ENCODE peak calls at places on chromosomes 13 and 19, in four cellular contexts. J is tibial nerve, E is breast epithelium, I is HL-60. L is an unnamed sample.

GRCh38 chr13:39036212-39036611 is 1.7 kb downstream of the PROSER1 start:
- DNase-seq in J (no peak), E (no peak), I (peak), L (no peak)

GRCh38 chr13:77853701-77854100 is 64.9 kb downstream of the EDNRB start:
- DNase-seq in J (no peak), E (no peak), I (no peak), L (no peak)

GRCh38 chr13:42549555-42549941 is 24.4 kb upstream of the TNFSF11 start:
- DNase-seq in J (no peak), E (no peak), I (no peak), L (no peak)

GRCh38 chr13:99868767-99869166 is 102.8 kb downstream of the ZIC5 start:
- DNase-seq in J (no peak), E (no peak), I (no peak), L (no peak)

GRCh38 chr13:43464578-43465264 is 322.1 kb downstream of the ENOX1 start:
- DNase-seq in J (no peak), E (no peak), I (no peak), L (no peak)

GRCh38 chr19:49057636-49058234 is at the start of gene CGB7:
- DNase-seq in J (peak), E (peak), I (no peak), L (no peak)

GRCh38 chr19:17504030-17504429 is 7.4 kb upstream of the PGLS start:
- DNase-seq in J (no peak), E (no peak), I (no peak), L (no peak)

GRCh38 chr19:9456018-9456689 is 20.8 kb upstream of the ZNF266 start:
- DNase-seq in J (no peak), E (no peak), I (no peak), L (no peak)

GRCh38 chr19:57167385-57167784 is at the start of gene DUXA:
- DNase-seq in J (no peak), E (no peak), I (no peak), L (no peak)

GRCh38 chr19:13208131-13208963 is 58.1 kb downstream of the IER2 start:
- DNase-seq in J (peak), E (peak), I (peak), L (peak)

GRCh38 chr19:17829855-17830566 is 8.7 kb upstream of the INSL3 start:
- DNase-seq in J (no peak), E (no peak), I (no peak), L (no peak)

GRCh38 chr19:11089254-11090013 is at the start of gene LDLR:
- DNase-seq in J (peak), E (peak), I (peak), L (peak)

GRCh38 chr13:51453959-51454703 is 1.3 kb upstream of the INTS6 start:
- DNase-seq in J (no peak), E (peak), I (no peak), L (no peak)

GRCh38 chr13:74206061-74206561 is 71.9 kb upstream of the KLF12 start:
- DNase-seq in J (no peak), E (peak), I (no peak), L (no peak)

GRCh38 chr13:102394158-102395053 is 7.4 kb downstream of the FGF14 start:
- DNase-seq in J (peak), E (peak), I (peak), L (peak)
- TF ChIP-seq CTCF in J (peak), E (no peak), I (peak), L (peak)

DNA sequence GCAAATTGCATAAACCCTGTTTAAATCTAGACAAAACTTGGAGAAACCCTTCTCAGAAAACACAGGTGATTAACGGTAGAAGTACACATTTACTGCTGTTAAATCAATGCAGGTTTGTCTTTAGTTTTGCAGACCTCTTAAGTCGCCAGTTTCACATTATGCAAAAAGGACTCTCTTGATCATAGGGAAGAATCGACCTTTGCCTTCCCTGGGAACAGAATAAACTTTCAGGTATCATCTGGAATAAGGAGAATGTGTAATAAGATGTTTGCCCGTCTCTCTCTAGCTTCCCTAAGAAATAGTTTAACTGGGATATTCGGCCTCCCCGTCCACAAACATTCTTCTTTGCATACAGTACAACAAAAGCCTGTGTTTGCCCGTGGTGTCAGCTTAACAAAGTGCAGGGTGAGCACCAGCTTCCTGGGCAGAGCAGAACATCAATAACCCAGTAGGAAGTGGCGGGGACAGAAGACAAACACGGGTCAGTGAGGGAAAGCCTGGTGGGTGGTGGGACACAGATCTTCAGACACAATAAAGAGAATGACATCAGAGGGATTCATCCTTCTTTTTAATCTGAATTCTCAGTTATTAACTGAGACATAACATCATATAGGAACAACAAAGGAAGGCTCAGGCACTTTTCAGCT is 1077.7 kb upstream of the SLC10A2 start:
- DNase-seq in J (no peak), E (no peak), I (no peak), L (no peak)
- TF ChIP-seq CTCF in J (no peak), E (no peak), I (no peak), L (no peak)

DNA sequence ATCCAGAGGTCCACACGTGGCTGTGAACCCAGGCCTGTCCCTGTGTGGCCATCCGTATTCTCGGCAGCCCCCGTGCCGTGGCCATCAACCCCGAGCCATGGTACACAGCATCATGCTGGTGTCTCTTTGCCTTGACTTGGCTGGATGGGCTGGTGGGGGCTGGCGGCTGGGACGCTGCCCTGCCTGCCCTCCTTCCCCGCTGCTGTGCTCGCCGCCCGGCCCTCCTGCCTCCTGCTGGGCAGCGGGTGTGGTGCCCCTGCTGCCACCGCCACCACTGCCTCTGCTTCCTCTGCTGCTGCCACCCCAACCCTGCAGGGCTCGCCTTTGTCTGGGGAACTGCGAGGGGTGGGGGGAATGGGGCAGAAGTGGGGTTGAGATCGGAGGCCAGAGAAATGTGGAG is 19.7 kb upstream of the EHD2 start:
- DNase-seq in J (no peak), E (no peak), I (no peak), L (no peak)
- TF ChIP-seq CTCF in J (no peak), E (no peak), I (no peak), L (no peak)

GRCh38 chr19:18847516-18848463 is 16.0 kb downstream of the UPF1 start:
- DNase-seq in J (no peak), E (no peak), I (no peak), L (no peak)
- TF ChIP-seq CTCF in J (no peak), E (no peak), I (no peak), L (peak)

GRCh38 chr13:98665638-98665995 is 86.9 kb downstream of the SLC15A1 start:
- DNase-seq in J (no peak), E (no peak), I (no peak), L (no peak)

GRCh38 chr13:98664047-98664446 is 87.1 kb upstream of the STK24 start:
- DNase-seq in J (no peak), E (no peak), I (no peak), L (no peak)

GRCh38 chr13:98664924-98665637 is 87.4 kb downstream of the SLC15A1 start:
- DNase-seq in J (no peak), E (no peak), I (no peak), L (no peak)

DNA sequence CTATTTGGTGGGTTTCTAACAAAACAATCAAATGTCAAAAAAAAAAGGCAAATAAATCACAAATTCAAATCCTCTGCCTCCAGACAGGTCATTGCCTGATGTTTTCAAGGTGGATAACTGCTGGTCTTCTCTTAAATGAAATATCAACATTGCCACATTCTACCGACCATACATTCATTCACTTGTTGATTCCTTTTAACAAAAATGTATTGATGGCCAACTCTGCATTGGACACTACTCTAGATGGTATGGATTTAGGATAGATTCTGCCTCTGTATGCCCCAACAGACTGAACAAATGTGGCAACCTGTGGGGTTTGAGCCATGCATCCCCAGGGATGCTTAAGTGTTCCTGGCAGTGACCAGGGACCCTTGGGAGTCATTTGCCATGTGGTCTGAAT is 87.6 kb upstream of the STK24 start:
- DNase-seq in J (no peak), E (no peak), I (no peak), L (no peak)
- TF ChIP-seq CTCF in J (no peak), E (no peak), I (no peak), L (no peak)

GRCh38 chr13:113086031-113086750 is 19.4 kb upstream of the F7 start:
- DNase-seq in J (no peak), E (no peak), I (no peak), L (no peak)
- TF ChIP-seq CTCF in J (no peak), E (no peak), I (no peak), L (no peak)

GRCh38 chr13:40995997-40996396 is 23.1 kb downstream of the ELF1 start:
- DNase-seq in J (no peak), E (no peak), I (no peak), L (no peak)

GRCh38 chr13:40994581-40995230 is 24.4 kb downstream of the ELF1 start:
- DNase-seq in J (no peak), E (no peak), I (no peak), L (peak)

GRCh38 chr13:40993119-40993518 is 26.0 kb downstream of the ELF1 start:
- DNase-seq in J (no peak), E (no peak), I (no peak), L (no peak)

GRCh38 chr13:40993987-40994386 is 25.1 kb downstream of the ELF1 start:
- DNase-seq in J (no peak), E (peak), I (no peak), L (no peak)

DNA sequence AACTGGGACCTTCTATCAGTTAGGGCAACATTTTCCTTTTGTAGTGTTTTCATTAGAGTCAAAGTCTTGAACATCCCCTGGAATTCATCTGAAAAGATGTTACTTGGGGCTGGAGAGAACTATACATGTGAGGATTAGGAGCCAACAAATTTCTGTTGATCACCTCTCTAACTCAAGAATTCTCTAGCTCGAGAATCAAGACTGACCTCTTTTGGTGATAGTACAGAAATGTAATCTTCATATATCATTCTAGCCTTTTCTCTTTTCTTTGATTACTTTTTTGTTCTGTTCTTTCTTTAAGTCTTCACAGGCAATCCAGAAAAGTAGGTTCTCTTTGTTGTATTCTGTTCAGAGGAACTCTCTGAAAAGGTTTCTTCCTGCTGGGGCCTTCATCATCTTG is 26.4 kb downstream of the ELF1 start:
- DNase-seq in J (no peak), E (no peak), I (no peak), L (no peak)
- TF ChIP-seq CTCF in J (no peak), E (no peak), I (no peak), L (peak)

GRCh38 chr19:41230067-41230857 is 11.2 kb downstream of the AXL start:
- DNase-seq in J (no peak), E (no peak), I (no peak), L (no peak)
- TF ChIP-seq CTCF in J (no peak), E (no peak), I (no peak), L (no peak)

GRCh38 chr19:1855040-1855827 is 7.0 kb upstream of the REXO1 start:
- DNase-seq in J (peak), E (peak), I (peak), L (peak)

GRCh38 chr19:1856345-1856697 is 7.1 kb downstream of the KLF16 start:
- DNase-seq in J (no peak), E (no peak), I (peak), L (no peak)

GRCh38 chr19:1854542-1855039 is 6.3 kb upstream of the REXO1 start:
- DNase-seq in J (no peak), E (no peak), I (peak), L (no peak)

GRCh38 chr19:1856698-1857603 is 6.4 kb downstream of the KLF16 start:
- DNase-seq in J (peak), E (peak), I (peak), L (peak)

DNA sequence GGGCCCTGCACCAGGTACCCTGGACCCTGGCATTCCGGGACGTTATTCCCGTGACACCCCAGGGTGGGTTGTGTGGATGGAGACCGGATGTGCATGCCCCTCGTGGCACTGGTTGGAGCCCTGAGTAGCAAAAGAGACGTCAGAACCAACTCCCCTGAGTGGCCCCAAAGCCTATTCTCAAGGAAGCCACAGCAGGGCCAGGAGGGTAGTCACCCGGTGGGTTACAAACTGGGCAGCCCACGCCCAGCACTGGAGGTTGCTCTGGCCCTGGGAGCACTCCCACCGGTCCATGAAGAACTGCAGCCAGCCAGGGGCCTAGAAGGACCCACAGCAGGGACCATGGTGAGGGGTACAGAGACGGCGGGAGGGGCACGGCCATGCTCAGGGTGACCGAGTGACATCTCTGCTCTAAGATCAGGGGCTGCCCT is 7.5 kb downstream of the KLF16 start:
- DNase-seq in J (no peak), E (no peak), I (no peak), L (no peak)
- TF ChIP-seq CTCF in J (no peak), E (no peak), I (no peak), L (no peak)

GRCh38 chr19:4246767-4247593 is at the start of gene YJU2:
- DNase-seq in J (peak), E (peak), I (peak), L (peak)
- TF ChIP-seq CTCF in J (peak), E (peak), I (peak), L (peak)

L was measured in GM10248.